ENCODE peak calls at places on chromosome 18, in six cellular contexts. F is GF-D8, X is choroid plexus epithelial cell, W is fibroblast of mammary gland, Y is glutamatergic neuron, Q is nucleus accumbens. D is an unnamed sample.

GRCh38 chr18:78240091-78240490 is 739.5 kb upstream of the SALL3 start:
- DNase-seq in Q (no peak), F (no peak), Y (no peak), W (no peak), X (no peak), D (no peak)

GRCh38 chr18:23949863-23950262 is 64.7 kb upstream of the TTC39C start:
- DNase-seq in F (no peak), W (no peak), X (no peak), Q (no peak), Y (no peak), D (no peak)

GRCh38 chr18:36095936-36096519 is 28.7 kb upstream of the RPRD1A start:
- DNase-seq in F (peak; percentile 53), X (peak; percentile 90), Q (no peak), Y (no peak), W (peak; percentile 86), D (no peak)

GRCh38 chr18:70523035-70523797 is 234.4 kb downstream of the SOCS6 start:
- DNase-seq in Q (no peak), F (no peak), Y (no peak), W (no peak), X (no peak), D (no peak)

GRCh38 chr18:59072727-59073421 is 66.8 kb upstream of the SEC11C start:
- DNase-seq in F (no peak), X (no peak), W (no peak), Q (no peak), Y (no peak), D (no peak)

GRCh38 chr18:79352432-79352831 is 43.3 kb upstream of the NFATC1 start:
- DNase-seq in Y (no peak), Q (no peak), F (no peak), X (no peak), W (no peak), D (no peak)

GRCh38 chr18:36402765-36403396 is 105.4 kb downstream of the FHOD3 start:
- DNase-seq in F (no peak), Y (no peak), W (peak; percentile 84), Q (peak; percentile 22), X (no peak), D (no peak)

GRCh38 chr18:78971511-78972245 is 7.9 kb upstream of the SALL3 start:
- DNase-seq in Q (no peak), Y (no peak), X (no peak), W (no peak), F (no peak), D (no peak)

GRCh38 chr18:49892148-49892924 is 79.0 kb upstream of the ACAA2 start:
- DNase-seq in W (no peak), Y (no peak), X (peak; percentile 41), F (no peak), Q (no peak), D (no peak)

GRCh38 chr18:23784811-23785245 is 95.6 kb downstream of the LAMA3 start:
- DNase-seq in X (peak; percentile 71), Y (no peak), Q (no peak), W (peak; percentile 90), F (no peak), D (no peak)

GRCh38 chr18:74368901-74369705 is 53.5 kb downstream of the C18orf63 start:
- DNase-seq in W (peak; percentile 1), F (no peak), Y (no peak), Q (no peak), X (no peak), D (no peak)

GRCh38 chr18:47184419-47185050 is 8.4 kb upstream of the IER3IP1 start:
- DNase-seq in Q (no peak), W (peak; percentile 53), X (peak; percentile 67), Y (no peak), F (peak; percentile 92), D (no peak)

GRCh38 chr18:59220164-59220783 is 316 bp downstream of the GRP start:
- DNase-seq in Q (no peak), F (no peak), Y (peak; percentile 44), W (no peak), X (no peak), D (peak; percentile 69)

GRCh38 chr18:621181-621580 is 24.4 kb downstream of the CLUL1 start:
- DNase-seq in F (no peak), Y (peak; percentile 23), W (peak; percentile 86), Q (no peak), X (peak; percentile 50), D (no peak)

GRCh38 chr18:286515-287310 is 18.9 kb upstream of the THOC1 start:
- DNase-seq in Y (no peak), W (peak; percentile 53), F (peak; percentile 14), X (peak; percentile 66), Q (no peak), D (no peak)

GRCh38 chr18:45251236-45251635 is 364.0 kb upstream of the SLC14A2 start:
- DNase-seq in Q (no peak), W (no peak), F (no peak), Y (no peak), X (no peak), D (no peak)

GRCh38 chr18:57915241-57915640 is 112.1 kb upstream of the ATP8B1 start:
- DNase-seq in Y (no peak), F (no peak), W (no peak), Q (no peak), X (peak; percentile 72), D (no peak)

GRCh38 chr18:55228707-55229106 is 269.4 kb upstream of the CCDC68 start:
- DNase-seq in Q (peak; percentile 10), X (no peak), Y (no peak), W (no peak), F (no peak), D (no peak)

GRCh38 chr18:79857082-79857661 is 59.4 kb downstream of the KCNG2 start:
- DNase-seq in Q (peak; percentile 41), F (no peak), Y (no peak), X (peak; percentile 78), W (peak; percentile 70), D (peak; percentile 65)

GRCh38 chr18:44518666-44519065 is 162.0 kb upstream of the SETBP1 start:
- DNase-seq in Y (no peak), Q (no peak), W (peak; percentile 28), X (peak; percentile 8), F (no peak), D (no peak)

GRCh38 chr18:46756172-46756558 is 688 bp downstream of the ST8SIA5 start:
- DNase-seq in X (no peak), F (no peak), Y (no peak), W (no peak), Q (peak; percentile 8), D (peak; percentile 65)

GRCh38 chr18:39453882-39454281 is 1888.3 kb upstream of the CELF4 start:
- DNase-seq in Q (no peak), F (no peak), X (peak; percentile 85), W (peak; percentile 61), Y (no peak), D (no peak)

GRCh38 chr18:7812431-7813063 is 245.4 kb downstream of the PTPRM start:
- DNase-seq in X (peak; percentile 90), F (no peak), Y (no peak), W (peak; percentile 74), Q (no peak), D (no peak)